ENCODE peak calls at places on chromosome 12, in four cellular contexts. U is HepG2, Q is lower lobe of right lung, G is neuronal stem cell. A is an unnamed sample.

GRCh38 chr12:124913474-124914391 is 717 bp downstream of the UBC start:
- DNase-seq in U (peak; percentile 76), Q (peak; percentile 96), G (no peak), A (peak; percentile 83)

GRCh38 chr12:48128800-48129199 is 9.6 kb downstream of the PFKM start:
- DNase-seq in U (no peak), Q (no peak), G (no peak), A (no peak)

GRCh38 chr12:27382924-27383323 is 50.3 kb downstream of the BMAL2 start:
- DNase-seq in U (no peak), Q (no peak), G (no peak), A (no peak)

GRCh38 chr12:42705863-42706262 is 116.3 kb upstream of the PRICKLE1 start:
- DNase-seq in U (no peak), Q (peak; percentile 46), G (peak; percentile 8), A (peak; percentile 81)

GRCh38 chr12:72230589-72230988 is 41.6 kb upstream of the TRHDE start:
- DNase-seq in U (no peak), Q (no peak), G (no peak), A (no peak)

GRCh38 chr12:101819467-101819866 is 11.3 kb downstream of the GNPTAB start:
- DNase-seq in U (no peak), Q (no peak), G (no peak), A (no peak)

GRCh38 chr12:82942521-82942920 is 255.8 kb downstream of the TMTC2 start:
- DNase-seq in U (no peak), Q (no peak), G (no peak), A (no peak)

GRCh38 chr12:29565727-29566126 is 68.2 kb upstream of the OVCH1 start:
- DNase-seq in U (no peak), Q (no peak), G (no peak), A (no peak)

GRCh38 chr12:131831635-131832041 is 3.4 kb downstream of the MMP17 start:
- DNase-seq in U (no peak), Q (no peak), G (no peak), A (no peak)

GRCh38 chr12:47408171-47408871 is 297.5 kb downstream of the RPAP3 start:
- DNase-seq in U (peak; percentile 6), Q (no peak), G (no peak), A (no peak)

GRCh38 chr12:118541071-118541470 is 164.7 kb downstream of the SUDS3 start:
- DNase-seq in U (no peak), Q (no peak), G (no peak), A (no peak)

GRCh38 chr12:19846561-19846960 is 407.3 kb downstream of the AEBP2 start:
- DNase-seq in U (no peak), Q (no peak), G (no peak), A (no peak)

GRCh38 chr12:94698553-94698952 is 48.2 kb upstream of the TMCC3 start:
- DNase-seq in U (no peak), Q (no peak), G (no peak), A (no peak)

GRCh38 chr12:124357616-124358015 is 62.7 kb downstream of the RFLNA start:
- DNase-seq in U (no peak), Q (no peak), G (no peak), A (no peak)

GRCh38 chr12:75208851-75209781 is 523 bp downstream of the KCNC2 start:
- DNase-seq in U (no peak), Q (no peak), G (peak; percentile 73), A (no peak)

GRCh38 chr12:6630696-6631095 is 5.1 kb downstream of the LPAR5 start:
- DNase-seq in U (no peak), Q (no peak), G (no peak), A (no peak)

GRCh38 chr12:102051431-102051965 is 10.3 kb downstream of the WASHC3 start:
- DNase-seq in U (no peak), Q (no peak), G (no peak), A (no peak)

GRCh38 chr12:31773223-31773750 is 44.5 kb upstream of the AMN1 start:
- DNase-seq in U (peak; percentile 88), Q (no peak), G (no peak), A (no peak)

GRCh38 chr12:4763549-4763948 is 43.3 kb downstream of the GALNT8 start:
- DNase-seq in U (peak; percentile 32), Q (no peak), G (peak; percentile 61), A (no peak)

GRCh38 chr12:30691122-30691879 is 4.4 kb downstream of the IPO8 start:
- DNase-seq in U (peak; percentile 41), Q (no peak), G (no peak), A (no peak)

GRCh38 chr12:132492951-132493350 is 3.0 kb downstream of the FBRSL1 start:
- DNase-seq in U (no peak), Q (no peak), G (no peak), A (no peak)

GRCh38 chr12:128857173-128857770 is 4.0 kb downstream of the GLT1D1 start:
- DNase-seq in U (no peak), Q (peak; percentile 73), G (no peak), A (no peak)

GRCh38 chr12:29396774-29397173 is 15.8 kb upstream of the ERGIC2 start:
- DNase-seq in U (no peak), Q (no peak), G (no peak), A (no peak)

GRCh38 chr12:131910302-131911110 is 16.1 kb downstream of the ULK1 start:
- DNase-seq in U (no peak), Q (no peak), G (no peak), A (no peak)

GRCh38 chr12:24352363-24352762 is 402.9 kb upstream of the SOX5 start:
- DNase-seq in U (no peak), Q (no peak), G (no peak), A (no peak)

GRCh38 chr12:130104596-130105253 is 57.5 kb upstream of the FZD10 start:
- DNase-seq in U (no peak), Q (no peak), G (peak; percentile 21), A (no peak)

GRCh38 chr12:88579941-88580871 is at the start of gene KITLG:
- DNase-seq in U (peak; percentile 56), Q (peak; percentile 87), G (peak; percentile 84), A (peak; percentile 83)

GRCh38 chr12:58896278-58896677 is 24.0 kb downstream of the LRIG3 start:
- DNase-seq in U (no peak), Q (no peak), G (no peak), A (no peak)

GRCh38 chr12:62862259-62862881 is 72.6 kb downstream of the PPM1H start:
- DNase-seq in U (no peak), Q (no peak), G (no peak), A (no peak)

GRCh38 chr12:95718001-95718400 is 72.6 kb downstream of the NTN4 start:
- DNase-seq in U (no peak), Q (no peak), G (no peak), A (no peak)

GRCh38 chr12:122356192-122356635 is 66.3 kb downstream of the CLIP1 start:
- DNase-seq in U (peak; percentile 54), Q (no peak), G (peak; percentile 12), A (no peak)

GRCh38 chr12:66636771-66637170 is 42.1 kb downstream of the GRIP1 start:
- DNase-seq in U (no peak), Q (no peak), G (no peak), A (peak; percentile 38)

GRCh38 chr12:128168273-128168672 is 98.7 kb upstream of the TMEM132C start:
- DNase-seq in U (no peak), Q (no peak), G (no peak), A (no peak)

GRCh38 chr12:102883204-102883799 is 33.7 kb downstream of the PAH start:
- DNase-seq in U (peak; percentile 48), Q (peak; percentile 52), G (peak; percentile 50), A (peak; percentile 24)

GRCh38 chr12:25496098-25496587 is 56.9 kb downstream of the LMNTD1 start:
- DNase-seq in U (no peak), Q (no peak), G (no peak), A (no peak)

GRCh38 chr12:79444089-79444488 is 246.7 kb downstream of the PAWR start:
- DNase-seq in U (no peak), Q (no peak), G (no peak), A (no peak)

GRCh38 chr12:120223458-120224303 is 22.8 kb upstream of the RPLP0 start:
- DNase-seq in U (no peak), Q (no peak), G (no peak), A (no peak)
- H3K4me1 ChIP-seq in U (peaks cover 77% of the 10 kb centered on the region), Q (peaks cover 52% of the 10 kb centered on the region), G (peaks cover 16% of the 10 kb centered on the region), A (peaks cover 51% of the 10 kb centered on the region)

DNA sequence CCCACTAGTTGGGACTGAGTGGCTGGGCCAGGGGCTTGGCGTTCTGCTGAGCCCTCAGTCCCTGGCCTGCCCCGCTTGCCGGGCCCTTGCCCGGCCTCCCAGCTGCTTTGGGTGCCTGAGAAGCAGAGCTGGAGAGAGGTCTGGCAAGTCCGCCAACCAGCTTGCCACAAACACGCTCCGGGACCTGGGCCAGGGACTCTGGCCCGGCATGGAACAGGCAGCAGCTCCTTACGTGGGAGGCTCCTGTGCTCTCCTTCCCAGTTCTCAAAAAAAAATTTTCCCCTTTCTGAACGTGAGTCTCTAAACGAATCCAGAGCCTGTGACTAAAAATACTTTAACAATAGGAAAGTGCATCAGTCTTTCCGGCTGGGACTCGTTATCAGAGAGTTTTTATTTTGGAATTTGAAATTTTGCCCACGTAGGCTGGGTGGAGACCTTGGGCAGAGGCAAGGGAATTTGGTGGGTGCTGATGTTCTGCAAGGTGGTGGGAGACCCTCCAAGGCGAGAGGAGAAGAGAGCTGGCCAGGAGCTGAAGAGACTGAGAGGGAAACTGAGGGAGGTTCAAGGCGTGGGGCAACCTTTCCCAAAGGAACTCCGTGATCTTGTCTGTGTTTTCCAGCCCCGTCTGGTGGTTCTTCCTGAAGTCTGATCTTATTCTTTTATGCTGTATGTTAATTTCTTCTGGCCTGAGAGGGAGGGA is 6.8 kb upstream of the NR4A1 start:
- DNase-seq in U (no peak), Q (peak; percentile 73), G (no peak), A (peak; percentile 87)
- H3K4me1 ChIP-seq in U (peaks cover 77% of the 10 kb centered on the region), Q (peaks cover 66% of the 10 kb centered on the region), G (no peaks in the 10 kb centered on the region), A (peaks cover 100% of the 10 kb centered on the region)

GRCh38 chr12:114667669-114668150 is 16.3 kb downstream of the TBX3 start:
- DNase-seq in U (no peak), Q (no peak), G (no peak), A (no peak)

GRCh38 chr12:114662512-114663177 is 21.3 kb downstream of the TBX3 start:
- DNase-seq in U (peak; percentile 71), Q (peak; percentile 75), G (no peak), A (peak; percentile 70)

GRCh38 chr12:114665411-114666181 is 18.4 kb downstream of the TBX3 start:
- DNase-seq in U (no peak), Q (no peak), G (no peak), A (no peak)

GRCh38 chr12:114666746-114667668 is 17.0 kb downstream of the TBX3 start:
- DNase-seq in U (peak; percentile 23), Q (no peak), G (no peak), A (no peak)

GRCh38 chr12:114664661-114665320 is 19.2 kb downstream of the TBX3 start:
- DNase-seq in U (no peak), Q (no peak), G (no peak), A (no peak)
- H3K4me1 ChIP-seq in U (peaks cover 33% of the 10 kb centered on the region), Q (peaks cover 8% of the 10 kb centered on the region), G (no peaks in the 10 kb centered on the region), A (peaks cover 46% of the 10 kb centered on the region)

GRCh38 chr12:69933115-69933552 is 108.1 kb downstream of the MYRFL start:
- DNase-seq in U (no peak), Q (no peak), G (no peak), A (no peak)
- H3K4me1 ChIP-seq in U (no peaks in the 10 kb centered on the region), Q (peaks cover 10% of the 10 kb centered on the region), G (peaks cover 45% of the 10 kb centered on the region), A (no peaks in the 10 kb centered on the region)

DNA sequence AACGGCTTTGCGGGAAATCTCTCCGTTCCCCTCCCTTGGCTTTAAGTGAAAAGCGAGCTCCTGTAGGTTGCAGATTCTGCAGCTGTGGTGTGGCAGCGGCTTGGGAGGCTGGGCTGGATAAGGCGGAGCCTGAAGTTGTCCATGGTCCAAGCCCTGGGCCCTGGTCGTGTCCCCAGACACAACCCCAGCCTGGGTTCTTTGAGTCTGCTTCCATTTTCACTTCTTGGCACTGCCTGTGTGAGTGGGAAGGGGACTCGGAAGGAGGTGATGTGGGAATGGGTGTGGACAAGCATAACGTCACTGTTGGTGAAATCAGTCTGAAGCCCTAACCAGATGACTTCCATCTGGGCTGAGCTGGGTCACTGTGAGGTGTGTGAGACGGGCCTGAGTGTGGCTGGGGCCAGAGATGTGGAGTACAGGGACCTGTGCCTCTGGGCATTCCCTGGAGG is 43.0 kb upstream of the CTDSP2 start:
- DNase-seq in U (no peak), Q (no peak), G (no peak), A (peak; percentile 83)
- H3K4me1 ChIP-seq in U (peaks cover 45% of the 10 kb centered on the region), Q (peaks cover 78% of the 10 kb centered on the region), G (peaks cover 25% of the 10 kb centered on the region), A (peaks cover 78% of the 10 kb centered on the region)

A was measured in left ventricle myocardium inferior.